ENCODE peak calls at places on chromosomes 11 and 22, in five cellular contexts. J, C, O, G and Z are unnamed samples.

GRCh38 chr11:117286588-117286987 is 4.6 kb upstream of the BACE1-AS start:
- DNase-seq in J (no peak), C (no peak), O (no peak), G (no peak), Z (no peak)

GRCh38 chr11:42598341-42598740 is 713.5 kb upstream of the API5 start:
- DNase-seq in J (no peak), C (no peak), O (no peak), G (no peak), Z (no peak)

GRCh38 chr11:18452927-18453326 is 2.7 kb upstream of the LDHAL6A start:
- DNase-seq in J (no peak), C (peak; percentile 59), O (no peak), G (peak; percentile 41), Z (peak; percentile 69)

GRCh38 chr11:61059260-61059752 is 43.0 kb upstream of the CD5 start:
- DNase-seq in J (no peak), C (no peak), O (no peak), G (no peak), Z (no peak)

GRCh38 chr11:69352715-69353325 is 58.9 kb downstream of the MYEOV start:
- DNase-seq in J (no peak), C (peak; percentile 96), O (no peak), G (peak; percentile 99), Z (peak; percentile 95)

GRCh38 chr11:61134801-61135257 is 26.4 kb downstream of the VPS37C start:
- DNase-seq in J (peak; percentile 53), C (no peak), O (no peak), G (no peak), Z (no peak)

GRCh38 chr22:21759133-21759532 is 23.5 kb upstream of the YPEL1 start:
- DNase-seq in J (no peak), C (no peak), O (no peak), G (no peak), Z (no peak)

GRCh38 chr11:19426719-19427066 is 185.9 kb upstream of the E2F8 start:
- DNase-seq in J (no peak), C (no peak), O (no peak), G (no peak), Z (no peak)

GRCh38 chr22:46336119-46337078 is 885 bp downstream of the TRMU start:
- DNase-seq in J (no peak), C (no peak), O (peak; percentile 45), G (peak; percentile 8), Z (peak; percentile 59)

GRCh38 chr22:26476705-26477340 is 6.8 kb downstream of the HPS4 start:
- DNase-seq in J (no peak), C (peak; percentile 85), O (no peak), G (peak; percentile 55), Z (no peak)

GRCh38 chr22:17369553-17370035 is 334 bp downstream of the CECR2 start:
- DNase-seq in J (peak; percentile 54), C (no peak), O (peak; percentile 38), G (no peak), Z (peak; percentile 4)

GRCh38 chr11:83549984-83550667 is 264.0 kb upstream of the CCDC90B start:
- DNase-seq in J (no peak), C (no peak), O (no peak), G (no peak), Z (no peak)